ENCODE peak calls at places on chromosomes 16 and 17, in eight cellular contexts. I is MM.1S; C is B cell; H is stimulated activated CD4-positive, alpha-beta T cell treated with anti-CD3 and anti-CD28 coated beads, Interleukin-12 subunit alpha, Interleukin-12 subunit beta, amount 100 ng/mL, for 24 hours; J is coronary artery; B is glutamatergic neuron; T is iPS DF 6.9; S is GM23248. R is an unnamed sample.

GRCh38 chr17:18963126-18964017 is 11.4 kb downstream of the SLC5A10 start:
- DNase-seq in I (no peak), C (no peak), H (no peak), J (no peak), B (no peak), T (no peak), S (peak), R (no peak)

GRCh38 chr17:46738544-46738943 is 79.9 kb downstream of the WNT3 start:
- DNase-seq in I (no peak), C (no peak), H (no peak), J (no peak), B (no peak), T (no peak), S (peak), R (no peak)

GRCh38 chr17:43701318-43701743 is 39.6 kb upstream of the MEOX1 start:
- DNase-seq in I (peak), C (no peak), H (no peak), J (no peak), B (no peak), T (no peak), S (peak), R (peak)

GRCh38 chr16:81318711-81319110 is 3.9 kb downstream of the GAN start:
- DNase-seq in I (no peak), C (no peak), H (no peak), J (no peak), B (no peak), T (no peak), S (peak), R (no peak)

GRCh38 chr16:67528222-67528869 is at the start of gene RIPOR1:
- DNase-seq in I (peak), C (peak), H (no peak), J (peak), B (peak), T (no peak), S (peak), R (no peak)

GRCh38 chr17:78237403-78238012 is 6.1 kb downstream of the TMEM235 start:
- DNase-seq in I (no peak), C (no peak), H (no peak), J (no peak), B (peak), T (no peak), S (no peak), R (no peak)

GRCh38 chr16:50697881-50698767 is 4.7 kb downstream of the NOD2 start:
- DNase-seq in I (peak), C (peak), H (peak), J (no peak), B (no peak), T (no peak), S (peak), R (peak)

GRCh38 chr17:29918922-29919856 is 10.8 kb downstream of the SSH2 start:
- DNase-seq in I (no peak), C (no peak), H (no peak), J (no peak), B (no peak), T (no peak), S (peak), R (peak)

R was measured in MCF 10A.